ENCODE peak calls at places on chromosomes 16 and 17, in eight cellular contexts. Q, U, D, V, G, E, B and J are unnamed samples.

GRCh38 chr16:69618307-69618706 is 52.5 kb downstream of the NFAT5 start:
- DNase-seq in D (no peak), Q (no peak), E (no peak), V (no peak), B (no peak), G (no peak), U (no peak), J (no peak)

GRCh38 chr16:88529596-88529995 is 40.6 kb upstream of the ZC3H18 start:
- DNase-seq in V (no peak), Q (no peak), E (no peak), D (no peak), U (no peak), B (no peak), G (no peak), J (no peak)

GRCh38 chr16:733382-734207 is 6.7 kb downstream of the HAGHL start:
- DNase-seq in D (no peak), B (no peak), Q (no peak), E (peak; percentile 30), V (no peak), U (no peak), G (no peak), J (no peak)

GRCh38 chr17:22202702-22203101 is 510.4 kb downstream of the KCNJ18 start:
- DNase-seq in D (no peak), U (no peak), V (no peak), G (no peak), E (no peak), Q (no peak), B (no peak), J (no peak)

GRCh38 chr17:18257747-18258355 is 687 bp downstream of the FLII start:
- DNase-seq in E (peak; percentile 15), B (peak; percentile 89), G (peak; percentile 9), U (peak; percentile 4), D (peak; percentile 43), Q (peak; percentile 74), V (peak; percentile 85), J (no peak)

GRCh38 chr16:83300326-83300725 is 507.5 kb upstream of the HSBP1 start:
- DNase-seq in U (no peak), G (no peak), B (no peak), E (no peak), V (no peak), Q (no peak), D (no peak), J (no peak)

GRCh38 chr16:15833551-15833950 is 23.3 kb downstream of the MYH11 start:
- DNase-seq in U (no peak), B (no peak), D (no peak), G (no peak), E (no peak), Q (no peak), V (no peak), J (no peak)

GRCh38 chr17:66466933-66467367 is 164.5 kb downstream of the PRKCA start:
- DNase-seq in V (peak; percentile 99), G (no peak), U (no peak), D (no peak), E (no peak), B (peak; percentile 100), Q (peak; percentile 74), J (no peak)

GRCh38 chr17:68861602-68862001 is 93.6 kb downstream of the ABCA8 start:
- DNase-seq in V (no peak), G (no peak), Q (no peak), E (no peak), B (no peak), U (no peak), D (no peak), J (no peak)

GRCh38 chr17:38469875-38470274 is 41.6 kb downstream of the ARHGAP23 start:
- DNase-seq in U (no peak), E (no peak), D (no peak), G (no peak), Q (no peak), B (peak; percentile 86), V (peak; percentile 92), J (no peak)

GRCh38 chr16:89150090-89150835 is 21.3 kb upstream of the CDH15 start:
- DNase-seq in E (no peak), U (no peak), Q (no peak), V (no peak), B (no peak), D (no peak), G (no peak), J (peak; percentile 31)

GRCh38 chr17:73936908-73937627 is 266.4 kb upstream of the RPL38 start:
- DNase-seq in D (no peak), E (no peak), G (no peak), B (no peak), Q (no peak), U (no peak), V (no peak), J (no peak)

GRCh38 chr16:85314633-85315032 is 202.4 kb upstream of the CIBAR2 start:
- DNase-seq in E (no peak), U (no peak), D (no peak), G (no peak), V (no peak), B (no peak), Q (no peak), J (no peak)

GRCh38 chr17:80889897-80890550 is 101.6 kb upstream of the CHMP6 start:
- DNase-seq in U (no peak), E (no peak), Q (peak; percentile 47), D (peak; percentile 35), V (no peak), B (no peak), G (peak; percentile 27), J (no peak)